ENCODE peak calls at places on chromosomes 1 and 21, in ten cellular contexts. L is kidney tubule cell; B is KG1; I is GM19239; R is fibroblast of the aortic adventitia; E is activated naive CD4-positive, alpha-beta T cell treated with Interleukin-2 at 50 U/mL for 16 hours; M is endothelial cell; V is naive thymus-derived CD4-positive, alpha-beta T cell; C is activated CD4-positive, alpha-beta T cell treated with anti-CD3 and anti-CD28 coated beads, Interleukin-2, amount 50 U/mL, for 1 hour; W is T-helper 1 cell. G is an unnamed sample.

GRCh38 chr21:46116189-46116845 is 18.4 kb downstream of the COL6A2 start:
- DNase-seq in L (no peak), B (no peak), I (no peak), R (no peak), E (no peak), M (peak; percentile 2), V (no peak), C (no peak), W (no peak), G (peak; percentile 26)

GRCh38 chr1:202248861-202249260 is 55.3 kb downstream of the LGR6 start:
- DNase-seq in L (no peak), B (no peak), I (no peak), R (no peak), E (no peak), M (no peak), V (no peak), C (no peak), W (no peak), G (no peak)

GRCh38 chr21:36854391-36854790 is 112.1 kb downstream of the HLCS start:
- DNase-seq in L (peak; percentile 62), B (peak; percentile 11), I (peak; percentile 15), R (no peak), E (no peak), M (peak; percentile 70), V (peak; percentile 5), C (no peak), W (peak; percentile 14), G (peak; percentile 73)

GRCh38 chr1:235566092-235566491 is 61.8 kb upstream of the B3GALNT2 start:
- DNase-seq in L (no peak), B (no peak), I (no peak), R (no peak), E (no peak), M (no peak), V (no peak), C (no peak), W (no peak), G (no peak)

GRCh38 chr1:204902674-204903073 is 32.0 kb downstream of the NFASC start:
- DNase-seq in L (no peak), B (no peak), I (no peak), R (no peak), E (no peak), M (no peak), V (no peak), C (no peak), W (no peak), G (no peak)

GRCh38 chr1:213252026-213252425 is 201.0 kb downstream of the RPS6KC1 start:
- DNase-seq in L (no peak), B (no peak), I (no peak), R (no peak), E (no peak), M (no peak), V (no peak), C (no peak), W (no peak), G (no peak)

GRCh38 chr1:150152182-150152536 is 2.4 kb downstream of the PLEKHO1 start:
- DNase-seq in L (peak; percentile 47), B (no peak), I (no peak), R (no peak), E (no peak), M (no peak), V (no peak), C (no peak), W (peak; percentile 28), G (no peak)

GRCh38 chr1:112517231-112517630 is 8.5 kb downstream of the WNT2B start:
- DNase-seq in L (no peak), B (no peak), I (no peak), R (no peak), E (no peak), M (no peak), V (no peak), C (no peak), W (no peak), G (no peak)

GRCh38 chr1:25342846-25343245 is 4.7 kb downstream of the TMEM50A start:
- DNase-seq in L (no peak), B (no peak), I (no peak), R (no peak), E (no peak), M (no peak), V (no peak), C (no peak), W (no peak), G (no peak)

GRCh38 chr1:7341145-7341900 is 429.8 kb upstream of the VAMP3 start:
- DNase-seq in L (no peak), B (no peak), I (no peak), R (peak; percentile 56), E (no peak), M (no peak), V (no peak), C (no peak), W (no peak), G (no peak)

G was measured in iPS-NIHi11.